ENCODE peak calls at places on chromosomes 7 and 10, in eight cellular contexts. One of them, this sample, is unnamed.

GRCh38 chr7:130888017-130888371 is 154.0 kb upstream of the KLF14 start:
- ATAC-seq in HepG2: peak
- ATAC-seq in activated B cell treated with CpG ODN at 0.5 μM for 24 hours: no peak
- ATAC-seq in body of pancreas: no peak
- ATAC-seq in activated naive CD8-positive, alpha-beta T cell treated with anti-CD3 and anti-CD28 coated beads, Interleukin-2, amount 10 ng/mL, durations not matched to agents 7 days and 5 days: no peak
- ATAC-seq in stimulated activated naive B cell treated with anti-CD40 and anti-IgM and Interleukin-4, amounts not matched to agents 10 μg/mL and 1 μg/mL and 100 μg/mL, for 72 hours: no peak
- ATAC-seq in left ventricle myocardium superior: no peak
- ATAC-seq in central memory CD8-positive, alpha-beta T cell: peak
- ATAC-seq in this sample: peak

GRCh38 chr10:47282005-47282656 is 17.9 kb upstream of the GDF10 start:
- ATAC-seq in HepG2: no peak
- ATAC-seq in activated B cell treated with CpG ODN at 0.5 μM for 24 hours: no peak
- ATAC-seq in body of pancreas: no peak
- ATAC-seq in activated naive CD8-positive, alpha-beta T cell treated with anti-CD3 and anti-CD28 coated beads, Interleukin-2, amount 10 ng/mL, durations not matched to agents 7 days and 5 days: no peak
- ATAC-seq in stimulated activated naive B cell treated with anti-CD40 and anti-IgM and Interleukin-4, amounts not matched to agents 10 μg/mL and 1 μg/mL and 100 μg/mL, for 72 hours: peak
- ATAC-seq in left ventricle myocardium superior: no peak
- ATAC-seq in central memory CD8-positive, alpha-beta T cell: no peak
- ATAC-seq in this sample: no peak

GRCh38 chr7:87091487-87092066 is 32.1 kb upstream of the ELAPOR2 start:
- ATAC-seq in HepG2: no peak
- ATAC-seq in activated B cell treated with CpG ODN at 0.5 μM for 24 hours: no peak
- ATAC-seq in body of pancreas: no peak
- ATAC-seq in activated naive CD8-positive, alpha-beta T cell treated with anti-CD3 and anti-CD28 coated beads, Interleukin-2, amount 10 ng/mL, durations not matched to agents 7 days and 5 days: no peak
- ATAC-seq in stimulated activated naive B cell treated with anti-CD40 and anti-IgM and Interleukin-4, amounts not matched to agents 10 μg/mL and 1 μg/mL and 100 μg/mL, for 72 hours: no peak
- ATAC-seq in left ventricle myocardium superior: no peak
- ATAC-seq in central memory CD8-positive, alpha-beta T cell: no peak
- ATAC-seq in this sample: no peak

GRCh38 chr10:60485025-60485424 is 95.3 kb upstream of the ANK3 start:
- ATAC-seq in HepG2: no peak
- ATAC-seq in activated B cell treated with CpG ODN at 0.5 μM for 24 hours: no peak
- ATAC-seq in body of pancreas: no peak
- ATAC-seq in activated naive CD8-positive, alpha-beta T cell treated with anti-CD3 and anti-CD28 coated beads, Interleukin-2, amount 10 ng/mL, durations not matched to agents 7 days and 5 days: no peak
- ATAC-seq in stimulated activated naive B cell treated with anti-CD40 and anti-IgM and Interleukin-4, amounts not matched to agents 10 μg/mL and 1 μg/mL and 100 μg/mL, for 72 hours: no peak
- ATAC-seq in left ventricle myocardium superior: no peak
- ATAC-seq in central memory CD8-positive, alpha-beta T cell: no peak
- ATAC-seq in this sample: no peak

GRCh38 chr10:60147576-60148265 is 241.4 kb upstream of the CCDC6 start:
- ATAC-seq in HepG2: no peak
- ATAC-seq in activated B cell treated with CpG ODN at 0.5 μM for 24 hours: no peak
- ATAC-seq in body of pancreas: peak
- ATAC-seq in activated naive CD8-positive, alpha-beta T cell treated with anti-CD3 and anti-CD28 coated beads, Interleukin-2, amount 10 ng/mL, durations not matched to agents 7 days and 5 days: no peak
- ATAC-seq in stimulated activated naive B cell treated with anti-CD40 and anti-IgM and Interleukin-4, amounts not matched to agents 10 μg/mL and 1 μg/mL and 100 μg/mL, for 72 hours: no peak
- ATAC-seq in left ventricle myocardium superior: no peak
- ATAC-seq in central memory CD8-positive, alpha-beta T cell: no peak
- ATAC-seq in this sample: peak

GRCh38 chr7:7976677-7977076 is 8.1 kb downstream of the GLCCI1 start:
- ATAC-seq in HepG2: no peak
- ATAC-seq in activated B cell treated with CpG ODN at 0.5 μM for 24 hours: no peak
- ATAC-seq in body of pancreas: no peak
- ATAC-seq in activated naive CD8-positive, alpha-beta T cell treated with anti-CD3 and anti-CD28 coated beads, Interleukin-2, amount 10 ng/mL, durations not matched to agents 7 days and 5 days: no peak
- ATAC-seq in stimulated activated naive B cell treated with anti-CD40 and anti-IgM and Interleukin-4, amounts not matched to agents 10 μg/mL and 1 μg/mL and 100 μg/mL, for 72 hours: no peak
- ATAC-seq in left ventricle myocardium superior: no peak
- ATAC-seq in central memory CD8-positive, alpha-beta T cell: peak
- ATAC-seq in this sample: no peak

GRCh38 chr7:7349156-7349555 is 166.8 kb downstream of the C1GALT1 start:
- ATAC-seq in HepG2: no peak
- ATAC-seq in activated B cell treated with CpG ODN at 0.5 μM for 24 hours: no peak
- ATAC-seq in body of pancreas: no peak
- ATAC-seq in activated naive CD8-positive, alpha-beta T cell treated with anti-CD3 and anti-CD28 coated beads, Interleukin-2, amount 10 ng/mL, durations not matched to agents 7 days and 5 days: no peak
- ATAC-seq in stimulated activated naive B cell treated with anti-CD40 and anti-IgM and Interleukin-4, amounts not matched to agents 10 μg/mL and 1 μg/mL and 100 μg/mL, for 72 hours: no peak
- ATAC-seq in left ventricle myocardium superior: no peak
- ATAC-seq in central memory CD8-positive, alpha-beta T cell: no peak
- ATAC-seq in this sample: no peak

GRCh38 chr10:118768041-118768933 is 13.5 kb upstream of the CACUL1 start:
- ATAC-seq in HepG2: no peak
- ATAC-seq in activated B cell treated with CpG ODN at 0.5 μM for 24 hours: no peak
- ATAC-seq in body of pancreas: no peak
- ATAC-seq in activated naive CD8-positive, alpha-beta T cell treated with anti-CD3 and anti-CD28 coated beads, Interleukin-2, amount 10 ng/mL, durations not matched to agents 7 days and 5 days: no peak
- ATAC-seq in stimulated activated naive B cell treated with anti-CD40 and anti-IgM and Interleukin-4, amounts not matched to agents 10 μg/mL and 1 μg/mL and 100 μg/mL, for 72 hours: no peak
- ATAC-seq in left ventricle myocardium superior: no peak
- ATAC-seq in central memory CD8-positive, alpha-beta T cell: no peak
- ATAC-seq in this sample: peak

GRCh38 chr10:71840177-71840711 is 10.8 kb downstream of the PSAP start:
- ATAC-seq in HepG2: no peak
- ATAC-seq in activated B cell treated with CpG ODN at 0.5 μM for 24 hours: no peak
- ATAC-seq in body of pancreas: peak
- ATAC-seq in activated naive CD8-positive, alpha-beta T cell treated with anti-CD3 and anti-CD28 coated beads, Interleukin-2, amount 10 ng/mL, durations not matched to agents 7 days and 5 days: no peak
- ATAC-seq in stimulated activated naive B cell treated with anti-CD40 and anti-IgM and Interleukin-4, amounts not matched to agents 10 μg/mL and 1 μg/mL and 100 μg/mL, for 72 hours: no peak
- ATAC-seq in left ventricle myocardium superior: peak
- ATAC-seq in central memory CD8-positive, alpha-beta T cell: no peak
- ATAC-seq in this sample: peak

GRCh38 chr7:1461640-1462375 is 2.5 kb upstream of the MICALL2 start:
- ATAC-seq in HepG2: no peak
- ATAC-seq in activated B cell treated with CpG ODN at 0.5 μM for 24 hours: no peak
- ATAC-seq in body of pancreas: no peak
- ATAC-seq in activated naive CD8-positive, alpha-beta T cell treated with anti-CD3 and anti-CD28 coated beads, Interleukin-2, amount 10 ng/mL, durations not matched to agents 7 days and 5 days: no peak
- ATAC-seq in stimulated activated naive B cell treated with anti-CD40 and anti-IgM and Interleukin-4, amounts not matched to agents 10 μg/mL and 1 μg/mL and 100 μg/mL, for 72 hours: no peak
- ATAC-seq in left ventricle myocardium superior: no peak
- ATAC-seq in central memory CD8-positive, alpha-beta T cell: no peak
- ATAC-seq in this sample: no peak

GRCh38 chr7:131459256-131459655 is 97.2 kb downstream of the PODXL start:
- ATAC-seq in HepG2: no peak
- ATAC-seq in activated B cell treated with CpG ODN at 0.5 μM for 24 hours: no peak
- ATAC-seq in body of pancreas: no peak
- ATAC-seq in activated naive CD8-positive, alpha-beta T cell treated with anti-CD3 and anti-CD28 coated beads, Interleukin-2, amount 10 ng/mL, durations not matched to agents 7 days and 5 days: no peak
- ATAC-seq in stimulated activated naive B cell treated with anti-CD40 and anti-IgM and Interleukin-4, amounts not matched to agents 10 μg/mL and 1 μg/mL and 100 μg/mL, for 72 hours: no peak
- ATAC-seq in left ventricle myocardium superior: no peak
- ATAC-seq in central memory CD8-positive, alpha-beta T cell: no peak
- ATAC-seq in this sample: no peak

GRCh38 chr7:44158060-44158872 is 17.1 kb upstream of the MYL7 start:
- ATAC-seq in HepG2: peak
- ATAC-seq in activated B cell treated with CpG ODN at 0.5 μM for 24 hours: no peak
- ATAC-seq in body of pancreas: no peak
- ATAC-seq in activated naive CD8-positive, alpha-beta T cell treated with anti-CD3 and anti-CD28 coated beads, Interleukin-2, amount 10 ng/mL, durations not matched to agents 7 days and 5 days: no peak
- ATAC-seq in stimulated activated naive B cell treated with anti-CD40 and anti-IgM and Interleukin-4, amounts not matched to agents 10 μg/mL and 1 μg/mL and 100 μg/mL, for 72 hours: no peak
- ATAC-seq in left ventricle myocardium superior: no peak
- ATAC-seq in central memory CD8-positive, alpha-beta T cell: no peak
- ATAC-seq in this sample: peak

GRCh38 chr10:79264942-79265341 is 82.3 kb upstream of the PPIF start:
- ATAC-seq in HepG2: no peak
- ATAC-seq in activated B cell treated with CpG ODN at 0.5 μM for 24 hours: no peak
- ATAC-seq in body of pancreas: peak
- ATAC-seq in activated naive CD8-positive, alpha-beta T cell treated with anti-CD3 and anti-CD28 coated beads, Interleukin-2, amount 10 ng/mL, durations not matched to agents 7 days and 5 days: no peak
- ATAC-seq in stimulated activated naive B cell treated with anti-CD40 and anti-IgM and Interleukin-4, amounts not matched to agents 10 μg/mL and 1 μg/mL and 100 μg/mL, for 72 hours: no peak
- ATAC-seq in left ventricle myocardium superior: peak
- ATAC-seq in central memory CD8-positive, alpha-beta T cell: no peak
- ATAC-seq in this sample: no peak

GRCh38 chr7:150406565-150407421 is 27.7 kb downstream of the ZNF775 start:
- ATAC-seq in HepG2: peak
- ATAC-seq in activated B cell treated with CpG ODN at 0.5 μM for 24 hours: peak
- ATAC-seq in body of pancreas: peak
- ATAC-seq in activated naive CD8-positive, alpha-beta T cell treated with anti-CD3 and anti-CD28 coated beads, Interleukin-2, amount 10 ng/mL, durations not matched to agents 7 days and 5 days: peak
- ATAC-seq in stimulated activated naive B cell treated with anti-CD40 and anti-IgM and Interleukin-4, amounts not matched to agents 10 μg/mL and 1 μg/mL and 100 μg/mL, for 72 hours: peak
- ATAC-seq in left ventricle myocardium superior: no peak
- ATAC-seq in central memory CD8-positive, alpha-beta T cell: peak
- ATAC-seq in this sample: no peak

GRCh38 chr7:75889223-75889825 is 10.5 kb downstream of the RHBDD2 start:
- ATAC-seq in HepG2: no peak
- ATAC-seq in activated B cell treated with CpG ODN at 0.5 μM for 24 hours: no peak
- ATAC-seq in body of pancreas: no peak
- ATAC-seq in activated naive CD8-positive, alpha-beta T cell treated with anti-CD3 and anti-CD28 coated beads, Interleukin-2, amount 10 ng/mL, durations not matched to agents 7 days and 5 days: no peak
- ATAC-seq in stimulated activated naive B cell treated with anti-CD40 and anti-IgM and Interleukin-4, amounts not matched to agents 10 μg/mL and 1 μg/mL and 100 μg/mL, for 72 hours: no peak
- ATAC-seq in left ventricle myocardium superior: no peak
- ATAC-seq in central memory CD8-positive, alpha-beta T cell: no peak
- ATAC-seq in this sample: no peak

GRCh38 chr7:130994378-130995115 is 260.5 kb upstream of the KLF14 start:
- ATAC-seq in HepG2: no peak
- ATAC-seq in activated B cell treated with CpG ODN at 0.5 μM for 24 hours: peak
- ATAC-seq in body of pancreas: peak
- ATAC-seq in activated naive CD8-positive, alpha-beta T cell treated with anti-CD3 and anti-CD28 coated beads, Interleukin-2, amount 10 ng/mL, durations not matched to agents 7 days and 5 days: no peak
- ATAC-seq in stimulated activated naive B cell treated with anti-CD40 and anti-IgM and Interleukin-4, amounts not matched to agents 10 μg/mL and 1 μg/mL and 100 μg/mL, for 72 hours: peak
- ATAC-seq in left ventricle myocardium superior: peak
- ATAC-seq in central memory CD8-positive, alpha-beta T cell: no peak
- ATAC-seq in this sample: no peak

GRCh38 chr10:4391683-4392082 is 434.3 kb upstream of the AKR1E2 start:
- ATAC-seq in HepG2: no peak
- ATAC-seq in activated B cell treated with CpG ODN at 0.5 μM for 24 hours: no peak
- ATAC-seq in body of pancreas: no peak
- ATAC-seq in activated naive CD8-positive, alpha-beta T cell treated with anti-CD3 and anti-CD28 coated beads, Interleukin-2, amount 10 ng/mL, durations not matched to agents 7 days and 5 days: no peak
- ATAC-seq in stimulated activated naive B cell treated with anti-CD40 and anti-IgM and Interleukin-4, amounts not matched to agents 10 μg/mL and 1 μg/mL and 100 μg/mL, for 72 hours: no peak
- ATAC-seq in left ventricle myocardium superior: no peak
- ATAC-seq in central memory CD8-positive, alpha-beta T cell: no peak
- ATAC-seq in this sample: peak

GRCh38 chr10:97673736-97674525 is 13.1 kb downstream of the AVPI1 start:
- ATAC-seq in HepG2: no peak
- ATAC-seq in activated B cell treated with CpG ODN at 0.5 μM for 24 hours: no peak
- ATAC-seq in body of pancreas: no peak
- ATAC-seq in activated naive CD8-positive, alpha-beta T cell treated with anti-CD3 and anti-CD28 coated beads, Interleukin-2, amount 10 ng/mL, durations not matched to agents 7 days and 5 days: peak
- ATAC-seq in stimulated activated naive B cell treated with anti-CD40 and anti-IgM and Interleukin-4, amounts not matched to agents 10 μg/mL and 1 μg/mL and 100 μg/mL, for 72 hours: peak
- ATAC-seq in left ventricle myocardium superior: peak
- ATAC-seq in central memory CD8-positive, alpha-beta T cell: no peak
- ATAC-seq in this sample: peak

GRCh38 chr10:88110355-88110754 is 246.9 kb downstream of the PTEN start:
- ATAC-seq in HepG2: no peak
- ATAC-seq in activated B cell treated with CpG ODN at 0.5 μM for 24 hours: no peak
- ATAC-seq in body of pancreas: no peak
- ATAC-seq in activated naive CD8-positive, alpha-beta T cell treated with anti-CD3 and anti-CD28 coated beads, Interleukin-2, amount 10 ng/mL, durations not matched to agents 7 days and 5 days: no peak
- ATAC-seq in stimulated activated naive B cell treated with anti-CD40 and anti-IgM and Interleukin-4, amounts not matched to agents 10 μg/mL and 1 μg/mL and 100 μg/mL, for 72 hours: peak
- ATAC-seq in left ventricle myocardium superior: no peak
- ATAC-seq in central memory CD8-positive, alpha-beta T cell: no peak
- ATAC-seq in this sample: peak

GRCh38 chr10:77622822-77623410 is 14.7 kb downstream of the KCNMA1 start:
- ATAC-seq in HepG2: no peak
- ATAC-seq in activated B cell treated with CpG ODN at 0.5 μM for 24 hours: peak
- ATAC-seq in body of pancreas: no peak
- ATAC-seq in activated naive CD8-positive, alpha-beta T cell treated with anti-CD3 and anti-CD28 coated beads, Interleukin-2, amount 10 ng/mL, durations not matched to agents 7 days and 5 days: no peak
- ATAC-seq in stimulated activated naive B cell treated with anti-CD40 and anti-IgM and Interleukin-4, amounts not matched to agents 10 μg/mL and 1 μg/mL and 100 μg/mL, for 72 hours: peak
- ATAC-seq in left ventricle myocardium superior: peak
- ATAC-seq in central memory CD8-positive, alpha-beta T cell: no peak
- ATAC-seq in this sample: no peak

GRCh38 chr7:83859827-83860226 is 210.9 kb upstream of the SEMA3E start:
- ATAC-seq in HepG2: no peak
- ATAC-seq in activated B cell treated with CpG ODN at 0.5 μM for 24 hours: no peak
- ATAC-seq in body of pancreas: no peak
- ATAC-seq in activated naive CD8-positive, alpha-beta T cell treated with anti-CD3 and anti-CD28 coated beads, Interleukin-2, amount 10 ng/mL, durations not matched to agents 7 days and 5 days: no peak
- ATAC-seq in stimulated activated naive B cell treated with anti-CD40 and anti-IgM and Interleukin-4, amounts not matched to agents 10 μg/mL and 1 μg/mL and 100 μg/mL, for 72 hours: no peak
- ATAC-seq in left ventricle myocardium superior: no peak
- ATAC-seq in central memory CD8-positive, alpha-beta T cell: no peak
- ATAC-seq in this sample: no peak

GRCh38 chr7:53520841-53521240 is 485.4 kb downstream of the POM121L12 start:
- ATAC-seq in HepG2: no peak
- ATAC-seq in activated B cell treated with CpG ODN at 0.5 μM for 24 hours: no peak
- ATAC-seq in body of pancreas: no peak
- ATAC-seq in activated naive CD8-positive, alpha-beta T cell treated with anti-CD3 and anti-CD28 coated beads, Interleukin-2, amount 10 ng/mL, durations not matched to agents 7 days and 5 days: no peak
- ATAC-seq in stimulated activated naive B cell treated with anti-CD40 and anti-IgM and Interleukin-4, amounts not matched to agents 10 μg/mL and 1 μg/mL and 100 μg/mL, for 72 hours: no peak
- ATAC-seq in left ventricle myocardium superior: no peak
- ATAC-seq in central memory CD8-positive, alpha-beta T cell: no peak
- ATAC-seq in this sample: no peak

GRCh38 chr10:103648231-103648950 is 154.9 kb downstream of the NEURL1 start:
- ATAC-seq in HepG2: no peak
- ATAC-seq in activated B cell treated with CpG ODN at 0.5 μM for 24 hours: no peak
- ATAC-seq in body of pancreas: no peak
- ATAC-seq in activated naive CD8-positive, alpha-beta T cell treated with anti-CD3 and anti-CD28 coated beads, Interleukin-2, amount 10 ng/mL, durations not matched to agents 7 days and 5 days: no peak
- ATAC-seq in stimulated activated naive B cell treated with anti-CD40 and anti-IgM and Interleukin-4, amounts not matched to agents 10 μg/mL and 1 μg/mL and 100 μg/mL, for 72 hours: no peak
- ATAC-seq in left ventricle myocardium superior: no peak
- ATAC-seq in central memory CD8-positive, alpha-beta T cell: no peak
- ATAC-seq in this sample: no peak

GRCh38 chr7:114183311-114184105 is 231.1 kb upstream of the FOXP2 start:
- ATAC-seq in HepG2: no peak
- ATAC-seq in activated B cell treated with CpG ODN at 0.5 μM for 24 hours: no peak
- ATAC-seq in body of pancreas: no peak
- ATAC-seq in activated naive CD8-positive, alpha-beta T cell treated with anti-CD3 and anti-CD28 coated beads, Interleukin-2, amount 10 ng/mL, durations not matched to agents 7 days and 5 days: no peak
- ATAC-seq in stimulated activated naive B cell treated with anti-CD40 and anti-IgM and Interleukin-4, amounts not matched to agents 10 μg/mL and 1 μg/mL and 100 μg/mL, for 72 hours: no peak
- ATAC-seq in left ventricle myocardium superior: peak
- ATAC-seq in central memory CD8-positive, alpha-beta T cell: no peak
- ATAC-seq in this sample: no peak

GRCh38 chr10:11065567-11065966 is 47.9 kb downstream of the CELF2 start:
- ATAC-seq in HepG2: no peak
- ATAC-seq in activated B cell treated with CpG ODN at 0.5 μM for 24 hours: no peak
- ATAC-seq in body of pancreas: no peak
- ATAC-seq in activated naive CD8-positive, alpha-beta T cell treated with anti-CD3 and anti-CD28 coated beads, Interleukin-2, amount 10 ng/mL, durations not matched to agents 7 days and 5 days: no peak
- ATAC-seq in stimulated activated naive B cell treated with anti-CD40 and anti-IgM and Interleukin-4, amounts not matched to agents 10 μg/mL and 1 μg/mL and 100 μg/mL, for 72 hours: no peak
- ATAC-seq in left ventricle myocardium superior: peak
- ATAC-seq in central memory CD8-positive, alpha-beta T cell: no peak
- ATAC-seq in this sample: no peak

GRCh38 chr10:85047170-85047834 is 718.9 kb downstream of the CCSER2 start:
- ATAC-seq in HepG2: no peak
- ATAC-seq in activated B cell treated with CpG ODN at 0.5 μM for 24 hours: no peak
- ATAC-seq in body of pancreas: no peak
- ATAC-seq in activated naive CD8-positive, alpha-beta T cell treated with anti-CD3 and anti-CD28 coated beads, Interleukin-2, amount 10 ng/mL, durations not matched to agents 7 days and 5 days: no peak
- ATAC-seq in stimulated activated naive B cell treated with anti-CD40 and anti-IgM and Interleukin-4, amounts not matched to agents 10 μg/mL and 1 μg/mL and 100 μg/mL, for 72 hours: no peak
- ATAC-seq in left ventricle myocardium superior: no peak
- ATAC-seq in central memory CD8-positive, alpha-beta T cell: no peak
- ATAC-seq in this sample: no peak

GRCh38 chr7:142884285-142884637 is 1.3 kb downstream of the TRPV6 start:
- ATAC-seq in HepG2: no peak
- ATAC-seq in activated B cell treated with CpG ODN at 0.5 μM for 24 hours: no peak
- ATAC-seq in body of pancreas: no peak
- ATAC-seq in activated naive CD8-positive, alpha-beta T cell treated with anti-CD3 and anti-CD28 coated beads, Interleukin-2, amount 10 ng/mL, durations not matched to agents 7 days and 5 days: no peak
- ATAC-seq in stimulated activated naive B cell treated with anti-CD40 and anti-IgM and Interleukin-4, amounts not matched to agents 10 μg/mL and 1 μg/mL and 100 μg/mL, for 72 hours: peak
- ATAC-seq in left ventricle myocardium superior: no peak
- ATAC-seq in central memory CD8-positive, alpha-beta T cell: no peak
- ATAC-seq in this sample: no peak

GRCh38 chr10:93566435-93567276 is at the start of gene FFAR4:
- ATAC-seq in HepG2: peak
- ATAC-seq in activated B cell treated with CpG ODN at 0.5 μM for 24 hours: no peak
- ATAC-seq in body of pancreas: peak
- ATAC-seq in activated naive CD8-positive, alpha-beta T cell treated with anti-CD3 and anti-CD28 coated beads, Interleukin-2, amount 10 ng/mL, durations not matched to agents 7 days and 5 days: no peak
- ATAC-seq in stimulated activated naive B cell treated with anti-CD40 and anti-IgM and Interleukin-4, amounts not matched to agents 10 μg/mL and 1 μg/mL and 100 μg/mL, for 72 hours: no peak
- ATAC-seq in left ventricle myocardium superior: peak
- ATAC-seq in central memory CD8-positive, alpha-beta T cell: no peak
- ATAC-seq in this sample: no peak

GRCh38 chr7:132526111-132526741 is 50.0 kb downstream of the PLXNA4 start:
- ATAC-seq in HepG2: no peak
- ATAC-seq in activated B cell treated with CpG ODN at 0.5 μM for 24 hours: no peak
- ATAC-seq in body of pancreas: no peak
- ATAC-seq in activated naive CD8-positive, alpha-beta T cell treated with anti-CD3 and anti-CD28 coated beads, Interleukin-2, amount 10 ng/mL, durations not matched to agents 7 days and 5 days: no peak
- ATAC-seq in stimulated activated naive B cell treated with anti-CD40 and anti-IgM and Interleukin-4, amounts not matched to agents 10 μg/mL and 1 μg/mL and 100 μg/mL, for 72 hours: no peak
- ATAC-seq in left ventricle myocardium superior: no peak
- ATAC-seq in central memory CD8-positive, alpha-beta T cell: no peak
- ATAC-seq in this sample: no peak

GRCh38 chr7:11716185-11716584 is 115.8 kb downstream of the THSD7A start:
- ATAC-seq in HepG2: no peak
- ATAC-seq in activated B cell treated with CpG ODN at 0.5 μM for 24 hours: no peak
- ATAC-seq in body of pancreas: peak
- ATAC-seq in activated naive CD8-positive, alpha-beta T cell treated with anti-CD3 and anti-CD28 coated beads, Interleukin-2, amount 10 ng/mL, durations not matched to agents 7 days and 5 days: no peak
- ATAC-seq in stimulated activated naive B cell treated with anti-CD40 and anti-IgM and Interleukin-4, amounts not matched to agents 10 μg/mL and 1 μg/mL and 100 μg/mL, for 72 hours: no peak
- ATAC-seq in left ventricle myocardium superior: no peak
- ATAC-seq in central memory CD8-positive, alpha-beta T cell: no peak
- ATAC-seq in this sample: no peak

GRCh38 chr7:6154542-6155404 is 117.7 kb downstream of the CYTH3 start:
- ATAC-seq in HepG2: no peak
- ATAC-seq in activated B cell treated with CpG ODN at 0.5 μM for 24 hours: no peak
- ATAC-seq in body of pancreas: no peak
- ATAC-seq in activated naive CD8-positive, alpha-beta T cell treated with anti-CD3 and anti-CD28 coated beads, Interleukin-2, amount 10 ng/mL, durations not matched to agents 7 days and 5 days: no peak
- ATAC-seq in stimulated activated naive B cell treated with anti-CD40 and anti-IgM and Interleukin-4, amounts not matched to agents 10 μg/mL and 1 μg/mL and 100 μg/mL, for 72 hours: no peak
- ATAC-seq in left ventricle myocardium superior: no peak
- ATAC-seq in central memory CD8-positive, alpha-beta T cell: no peak
- ATAC-seq in this sample: no peak

This sample was measured in SK-N-SH treated with all-trans-retinoic acid at 6 μM for 48 hours.